ENCODE peak calls at places on chromosomes 3 and 15, in six cellular contexts. One of them, this sample, is unnamed.

GRCh38 chr3:129558076-129558771 is 15.2 kb downstream of the H1-8 start:
- DNase-seq in adipocyte: no peak
- DNase-seq in tibial artery: no peak
- DNase-seq in dorsolateral prefrontal cortex: no peak
- DNase-seq in prostate gland: no peak
- DNase-seq in NB4: no peak
- DNase-seq in this sample: no peak

GRCh38 chr3:160754371-160754854 is 1.6 kb upstream of the PPM1L start:
- DNase-seq in adipocyte: peak
- DNase-seq in tibial artery: no peak
- DNase-seq in dorsolateral prefrontal cortex: peak
- DNase-seq in prostate gland: peak
- DNase-seq in NB4: peak
- DNase-seq in this sample: peak

GRCh38 chr3:109131276-109131675 is 5.2 kb upstream of the C3orf85 start:
- DNase-seq in adipocyte: no peak
- DNase-seq in tibial artery: no peak
- DNase-seq in dorsolateral prefrontal cortex: no peak
- DNase-seq in prostate gland: no peak
- DNase-seq in NB4: no peak
- DNase-seq in this sample: no peak

GRCh38 chr3:77320514-77320913 is 280.6 kb downstream of the ROBO2 start:
- DNase-seq in adipocyte: peak
- DNase-seq in tibial artery: no peak
- DNase-seq in dorsolateral prefrontal cortex: no peak
- DNase-seq in prostate gland: no peak
- DNase-seq in NB4: peak
- DNase-seq in this sample: peak

GRCh38 chr3:127590282-127590592 is 296 bp downstream of the TPRA1 start:
- DNase-seq in adipocyte: no peak
- DNase-seq in tibial artery: no peak
- DNase-seq in dorsolateral prefrontal cortex: no peak
- DNase-seq in prostate gland: no peak
- DNase-seq in NB4: no peak
- DNase-seq in this sample: no peak

GRCh38 chr3:12797124-12797891 is 828 bp downstream of the CAND2 start:
- DNase-seq in adipocyte: no peak
- DNase-seq in tibial artery: no peak
- DNase-seq in dorsolateral prefrontal cortex: no peak
- DNase-seq in prostate gland: no peak
- DNase-seq in NB4: no peak
- DNase-seq in this sample: peak

GRCh38 chr3:123351396-123351945 is 97.4 kb downstream of the ADCY5 start:
- DNase-seq in adipocyte: no peak
- DNase-seq in tibial artery: peak
- DNase-seq in dorsolateral prefrontal cortex: no peak
- DNase-seq in prostate gland: no peak
- DNase-seq in NB4: no peak
- DNase-seq in this sample: no peak

GRCh38 chr15:69462030-69462492 is 9.4 kb downstream of the RPLP1 start:
- DNase-seq in adipocyte: no peak
- DNase-seq in tibial artery: no peak
- DNase-seq in dorsolateral prefrontal cortex: no peak
- DNase-seq in prostate gland: no peak
- DNase-seq in NB4: no peak
- DNase-seq in this sample: no peak

GRCh38 chr3:197298858-197299854 is 744 bp upstream of the DLG1 start:
- DNase-seq in adipocyte: no peak
- DNase-seq in tibial artery: no peak
- DNase-seq in dorsolateral prefrontal cortex: no peak
- DNase-seq in prostate gland: peak
- DNase-seq in NB4: peak
- DNase-seq in this sample: peak

GRCh38 chr15:74826372-74826819 is at the start of gene CPLX3:
- DNase-seq in adipocyte: peak
- DNase-seq in tibial artery: no peak
- DNase-seq in dorsolateral prefrontal cortex: no peak
- DNase-seq in prostate gland: peak
- DNase-seq in NB4: peak
- DNase-seq in this sample: no peak

GRCh38 chr3:114727373-114727772 is 419.7 kb downstream of the ZBTB20 start:
- DNase-seq in adipocyte: no peak
- DNase-seq in tibial artery: no peak
- DNase-seq in dorsolateral prefrontal cortex: no peak
- DNase-seq in prostate gland: no peak
- DNase-seq in NB4: no peak
- DNase-seq in this sample: no peak

GRCh38 chr15:83066034-83066760 is 855 bp downstream of the BTBD1 start:
- DNase-seq in adipocyte: peak
- DNase-seq in tibial artery: no peak
- DNase-seq in dorsolateral prefrontal cortex: no peak
- DNase-seq in prostate gland: no peak
- DNase-seq in NB4: peak
- DNase-seq in this sample: peak

GRCh38 chr3:73547427-73548036 is 77.2 kb downstream of the PDZRN3 start:
- DNase-seq in adipocyte: peak
- DNase-seq in tibial artery: no peak
- DNase-seq in dorsolateral prefrontal cortex: no peak
- DNase-seq in prostate gland: peak
- DNase-seq in NB4: peak
- DNase-seq in this sample: no peak

GRCh38 chr3:134536760-134537159 is 50.9 kb downstream of the CEP63 start:
- DNase-seq in adipocyte: no peak
- DNase-seq in tibial artery: no peak
- DNase-seq in dorsolateral prefrontal cortex: no peak
- DNase-seq in prostate gland: no peak
- DNase-seq in NB4: peak
- DNase-seq in this sample: no peak

GRCh38 chr3:138455801-138456716 is 21.6 kb downstream of the ESYT3 start:
- DNase-seq in adipocyte: no peak
- DNase-seq in tibial artery: peak
- DNase-seq in dorsolateral prefrontal cortex: no peak
- DNase-seq in prostate gland: no peak
- DNase-seq in NB4: no peak
- DNase-seq in this sample: no peak

GRCh38 chr3:23127196-23127595 is 75.9 kb upstream of the UBE2E2 start:
- DNase-seq in adipocyte: no peak
- DNase-seq in tibial artery: no peak
- DNase-seq in dorsolateral prefrontal cortex: no peak
- DNase-seq in prostate gland: no peak
- DNase-seq in NB4: no peak
- DNase-seq in this sample: no peak

GRCh38 chr3:129624347-129625070 is 18.0 kb upstream of the PLXND1 start:
- DNase-seq in adipocyte: no peak
- DNase-seq in tibial artery: peak
- DNase-seq in dorsolateral prefrontal cortex: no peak
- DNase-seq in prostate gland: no peak
- DNase-seq in NB4: peak
- DNase-seq in this sample: no peak

GRCh38 chr3:162769559-162769958 is 1273.0 kb downstream of the OTOL1 start:
- DNase-seq in adipocyte: no peak
- DNase-seq in tibial artery: no peak
- DNase-seq in dorsolateral prefrontal cortex: no peak
- DNase-seq in prostate gland: no peak
- DNase-seq in NB4: no peak
- DNase-seq in this sample: no peak

GRCh38 chr15:64791401-64791800 is 16.0 kb upstream of the RBPMS2 start:
- DNase-seq in adipocyte: no peak
- DNase-seq in tibial artery: no peak
- DNase-seq in dorsolateral prefrontal cortex: no peak
- DNase-seq in prostate gland: no peak
- DNase-seq in NB4: no peak
- DNase-seq in this sample: no peak

GRCh38 chr15:76346666-76347506 is 10.3 kb downstream of the ISL2 start:
- DNase-seq in adipocyte: peak
- DNase-seq in tibial artery: no peak
- DNase-seq in dorsolateral prefrontal cortex: no peak
- DNase-seq in prostate gland: no peak
- DNase-seq in NB4: no peak
- DNase-seq in this sample: no peak

GRCh38 chr3:25037049-25037547 is 391.0 kb upstream of the RARB start:
- DNase-seq in adipocyte: peak
- DNase-seq in tibial artery: no peak
- DNase-seq in dorsolateral prefrontal cortex: no peak
- DNase-seq in prostate gland: peak
- DNase-seq in NB4: no peak
- DNase-seq in this sample: no peak

GRCh38 chr3:147410126-147410517 is 957 bp downstream of the ZIC1 start:
- DNase-seq in adipocyte: no peak
- DNase-seq in tibial artery: no peak
- DNase-seq in dorsolateral prefrontal cortex: no peak
- DNase-seq in prostate gland: no peak
- DNase-seq in NB4: no peak
- DNase-seq in this sample: no peak

GRCh38 chr3:147411235-147411607 is 2.1 kb downstream of the ZIC1 start:
- DNase-seq in adipocyte: peak
- DNase-seq in tibial artery: no peak
- DNase-seq in dorsolateral prefrontal cortex: no peak
- DNase-seq in prostate gland: no peak
- DNase-seq in NB4: no peak
- DNase-seq in this sample: no peak

GRCh38 chr3:147408180-147409105 is 722 bp upstream of the ZIC1 start:
- DNase-seq in adipocyte: no peak
- DNase-seq in tibial artery: no peak
- DNase-seq in dorsolateral prefrontal cortex: no peak
- DNase-seq in prostate gland: no peak
- DNase-seq in NB4: no peak
- DNase-seq in this sample: no peak

GRCh38 chr3:147410518-147411234 is 1.5 kb downstream of the ZIC1 start:
- DNase-seq in adipocyte: no peak
- DNase-seq in tibial artery: no peak
- DNase-seq in dorsolateral prefrontal cortex: no peak
- DNase-seq in prostate gland: no peak
- DNase-seq in NB4: peak
- DNase-seq in this sample: no peak

GRCh38 chr3:147409143-147410121 is at the start of gene ZIC1:
- DNase-seq in adipocyte: no peak
- DNase-seq in tibial artery: no peak
- DNase-seq in dorsolateral prefrontal cortex: peak
- DNase-seq in prostate gland: no peak
- DNase-seq in NB4: no peak
- DNase-seq in this sample: no peak
- H3K4me3 ChIP-seq in adipocyte: peak
- H3K4me3 ChIP-seq in tibial artery: peak
- H3K4me3 ChIP-seq in dorsolateral prefrontal cortex: peak
- H3K4me3 ChIP-seq in prostate gland: no peak
- H3K4me3 ChIP-seq in NB4: no peak
- H3K4me3 ChIP-seq in this sample: no peak

GRCh38 chr15:40097096-40097967 is 11.3 kb downstream of the BMF start:
- DNase-seq in adipocyte: no peak
- DNase-seq in tibial artery: peak
- DNase-seq in dorsolateral prefrontal cortex: no peak
- DNase-seq in prostate gland: no peak
- DNase-seq in NB4: peak
- DNase-seq in this sample: no peak

GRCh38 chr15:40097968-40098476 is 10.7 kb downstream of the BMF start:
- DNase-seq in adipocyte: no peak
- DNase-seq in tibial artery: peak
- DNase-seq in dorsolateral prefrontal cortex: no peak
- DNase-seq in prostate gland: peak
- DNase-seq in NB4: peak
- DNase-seq in this sample: peak

GRCh38 chr15:40096094-40096876 is 12.4 kb downstream of the BMF start:
- DNase-seq in adipocyte: peak
- DNase-seq in tibial artery: peak
- DNase-seq in dorsolateral prefrontal cortex: no peak
- DNase-seq in prostate gland: peak
- DNase-seq in NB4: no peak
- DNase-seq in this sample: peak

GRCh38 chr15:40100133-40100946 is 8.3 kb downstream of the BMF start:
- DNase-seq in adipocyte: no peak
- DNase-seq in tibial artery: no peak
- DNase-seq in dorsolateral prefrontal cortex: no peak
- DNase-seq in prostate gland: no peak
- DNase-seq in NB4: peak
- DNase-seq in this sample: no peak

DNA sequence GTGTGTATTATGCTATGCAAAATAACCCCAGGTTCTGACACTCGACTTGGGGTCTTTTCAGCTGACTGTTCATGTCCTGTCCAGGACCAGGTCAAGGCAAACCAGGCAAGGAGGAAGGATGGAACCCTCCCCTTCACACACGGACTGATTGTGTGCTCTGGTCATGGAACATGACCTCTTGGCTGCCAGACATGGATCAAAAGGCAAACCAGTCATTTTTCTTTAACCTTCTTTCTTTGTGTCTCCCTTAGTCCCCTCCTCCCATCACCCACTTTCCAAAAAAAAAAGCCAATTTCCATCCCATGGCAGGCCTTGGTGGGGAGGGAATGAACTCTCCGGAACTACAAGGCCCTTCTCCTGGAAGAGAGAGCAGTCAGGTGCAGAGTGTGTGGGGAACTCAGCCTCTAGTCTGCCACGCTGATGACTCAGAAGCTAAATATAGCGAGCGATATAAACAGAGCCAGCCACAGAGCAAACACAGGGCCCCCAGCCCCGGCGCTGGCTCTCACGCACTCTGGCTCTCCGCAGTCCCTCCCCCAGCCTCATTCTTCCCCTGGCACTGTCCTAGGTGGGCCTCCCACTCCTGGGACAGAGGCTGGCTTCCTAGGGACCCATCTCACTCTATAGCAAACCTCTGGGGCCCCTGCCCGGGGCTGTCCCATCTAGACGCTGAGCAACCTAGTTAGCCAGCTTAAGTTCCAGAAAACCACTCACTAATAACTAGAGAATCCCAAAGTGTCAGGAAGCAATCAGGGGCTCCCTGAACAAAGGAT is 10.0 kb downstream of the BMF start:
- DNase-seq in adipocyte: peak
- DNase-seq in tibial artery: peak
- DNase-seq in dorsolateral prefrontal cortex: peak
- DNase-seq in prostate gland: peak
- DNase-seq in NB4: peak
- DNase-seq in this sample: peak
- H3K4me3 ChIP-seq in adipocyte: peak
- H3K4me3 ChIP-seq in tibial artery: peak
- H3K4me3 ChIP-seq in dorsolateral prefrontal cortex: no peak
- H3K4me3 ChIP-seq in prostate gland: no peak
- H3K4me3 ChIP-seq in NB4: peak
- H3K4me3 ChIP-seq in this sample: peak

GRCh38 chr3:87084868-87085267 is 93.9 kb upstream of the VGLL3 start:
- DNase-seq in adipocyte: no peak
- DNase-seq in tibial artery: no peak
- DNase-seq in dorsolateral prefrontal cortex: no peak
- DNase-seq in prostate gland: no peak
- DNase-seq in NB4: no peak
- DNase-seq in this sample: no peak

GRCh38 chr3:87088366-87088983 is 97.5 kb upstream of the VGLL3 start:
- DNase-seq in adipocyte: peak
- DNase-seq in tibial artery: no peak
- DNase-seq in dorsolateral prefrontal cortex: no peak
- DNase-seq in prostate gland: no peak
- DNase-seq in NB4: no peak
- DNase-seq in this sample: no peak

GRCh38 chr3:87088984-87089841 is 98.3 kb upstream of the VGLL3 start:
- DNase-seq in adipocyte: peak
- DNase-seq in tibial artery: peak
- DNase-seq in dorsolateral prefrontal cortex: peak
- DNase-seq in prostate gland: peak
- DNase-seq in NB4: no peak
- DNase-seq in this sample: no peak
- H3K4me3 ChIP-seq in adipocyte: peak
- H3K4me3 ChIP-seq in tibial artery: peak
- H3K4me3 ChIP-seq in dorsolateral prefrontal cortex: peak
- H3K4me3 ChIP-seq in prostate gland: peak
- H3K4me3 ChIP-seq in NB4: no peak
- H3K4me3 ChIP-seq in this sample: no peak

GRCh38 chr3:35404571-35404970 is 234.8 kb upstream of the ARPP21 start:
- DNase-seq in adipocyte: no peak
- DNase-seq in tibial artery: no peak
- DNase-seq in dorsolateral prefrontal cortex: no peak
- DNase-seq in prostate gland: no peak
- DNase-seq in NB4: no peak
- DNase-seq in this sample: no peak
- H3K4me3 ChIP-seq in adipocyte: no peak
- H3K4me3 ChIP-seq in tibial artery: no peak
- H3K4me3 ChIP-seq in dorsolateral prefrontal cortex: no peak
- H3K4me3 ChIP-seq in prostate gland: no peak
- H3K4me3 ChIP-seq in NB4: no peak
- H3K4me3 ChIP-seq in this sample: no peak

This sample was measured in OCI-LY7.